ENCODE peak calls at places on chromosome 14, in six cellular contexts. One of them, this sample, is unnamed.

GRCh38 chr14:50647753-50648152 is 20.4 kb downstream of the SAV1 start:
- DNase-seq in GM13976: no peak
- DNase-seq in kidney glomerular epithelial cell: no peak
- DNase-seq in Calu3: no peak
- DNase-seq in NAMALWA: no peak
- DNase-seq in T-cell: no peak
- DNase-seq in this sample: no peak

GRCh38 chr14:99322731-99323599 is 51.0 kb upstream of the BCL11B start:
- DNase-seq in GM13976: peak; percentile 15
- DNase-seq in kidney glomerular epithelial cell: no peak
- DNase-seq in Calu3: no peak
- DNase-seq in NAMALWA: no peak
- DNase-seq in T-cell: no peak
- DNase-seq in this sample: no peak

GRCh38 chr14:106083082-106083481 is 556.7 kb downstream of the TMEM121 start:
- DNase-seq in GM13976: no peak
- DNase-seq in kidney glomerular epithelial cell: no peak
- DNase-seq in Calu3: no peak
- DNase-seq in NAMALWA: no peak
- DNase-seq in T-cell: no peak
- DNase-seq in this sample: no peak

GRCh38 chr14:106528717-106529116 is 1002.3 kb downstream of the TMEM121 start:
- DNase-seq in GM13976: no peak
- DNase-seq in kidney glomerular epithelial cell: no peak
- DNase-seq in Calu3: no peak
- DNase-seq in NAMALWA: no peak
- DNase-seq in T-cell: no peak
- DNase-seq in this sample: no peak

GRCh38 chr14:103539056-103539825 is 10.2 kb downstream of the TRMT61A start:
- DNase-seq in GM13976: no peak
- DNase-seq in kidney glomerular epithelial cell: no peak
- DNase-seq in Calu3: no peak
- DNase-seq in NAMALWA: no peak
- DNase-seq in T-cell: no peak
- DNase-seq in this sample: no peak

GRCh38 chr14:93967637-93968250 is 8.6 kb downstream of the ASB2 start:
- DNase-seq in GM13976: peak; percentile 83
- DNase-seq in kidney glomerular epithelial cell: no peak
- DNase-seq in Calu3: no peak
- DNase-seq in NAMALWA: peak; percentile 65
- DNase-seq in T-cell: no peak
- DNase-seq in this sample: no peak

GRCh38 chr14:101477648-101478047 is 83.6 kb upstream of the DIO3 start:
- DNase-seq in GM13976: no peak
- DNase-seq in kidney glomerular epithelial cell: peak; percentile 3
- DNase-seq in Calu3: no peak
- DNase-seq in NAMALWA: no peak
- DNase-seq in T-cell: no peak
- DNase-seq in this sample: no peak

GRCh38 chr14:100298551-100299237 is 7.5 kb downstream of the SLC25A29 start:
- DNase-seq in GM13976: no peak
- DNase-seq in kidney glomerular epithelial cell: no peak
- DNase-seq in Calu3: no peak
- DNase-seq in NAMALWA: peak; percentile 47
- DNase-seq in T-cell: no peak
- DNase-seq in this sample: no peak

GRCh38 chr14:49687942-49688700 is at the start of gene POLE2:
- DNase-seq in GM13976: peak; percentile 91
- DNase-seq in kidney glomerular epithelial cell: peak; percentile 59
- DNase-seq in Calu3: peak; percentile 83
- DNase-seq in NAMALWA: peak; percentile 67
- DNase-seq in T-cell: peak; percentile 53
- DNase-seq in this sample: peak; percentile 68

GRCh38 chr14:69260979-69261605 is 1.1 kb downstream of the GALNT16 start:
- DNase-seq in GM13976: peak; percentile 92
- DNase-seq in kidney glomerular epithelial cell: no peak
- DNase-seq in Calu3: peak; percentile 78
- DNase-seq in NAMALWA: peak; percentile 36
- DNase-seq in T-cell: no peak
- DNase-seq in this sample: peak; percentile 40

GRCh38 chr14:83816755-83817154 is 1713.2 kb upstream of the FLRT2 start:
- DNase-seq in GM13976: no peak
- DNase-seq in kidney glomerular epithelial cell: no peak
- DNase-seq in Calu3: no peak
- DNase-seq in NAMALWA: no peak
- DNase-seq in T-cell: no peak
- DNase-seq in this sample: no peak

GRCh38 chr14:23641915-23642588 is 5.9 kb downstream of the DHRS2 start:
- DNase-seq in GM13976: no peak
- DNase-seq in kidney glomerular epithelial cell: no peak
- DNase-seq in Calu3: no peak
- DNase-seq in NAMALWA: no peak
- DNase-seq in T-cell: no peak
- DNase-seq in this sample: no peak

GRCh38 chr14:40417777-40418401 is 985.7 kb upstream of the FBXO33 start:
- DNase-seq in GM13976: peak; percentile 17
- DNase-seq in kidney glomerular epithelial cell: peak; percentile 39
- DNase-seq in Calu3: no peak
- DNase-seq in NAMALWA: peak; percentile 55
- DNase-seq in T-cell: no peak
- DNase-seq in this sample: no peak

GRCh38 chr14:71403673-71404072 is 496.4 kb downstream of the PCNX1 start:
- DNase-seq in GM13976: no peak
- DNase-seq in kidney glomerular epithelial cell: no peak
- DNase-seq in Calu3: peak; percentile 29
- DNase-seq in NAMALWA: peak; percentile 46
- DNase-seq in T-cell: peak; percentile 24
- DNase-seq in this sample: no peak

GRCh38 chr14:27114180-27114579 is 516.3 kb upstream of the NOVA1 start:
- DNase-seq in GM13976: no peak
- DNase-seq in kidney glomerular epithelial cell: no peak
- DNase-seq in Calu3: no peak
- DNase-seq in NAMALWA: no peak
- DNase-seq in T-cell: no peak
- DNase-seq in this sample: no peak

This sample was measured in body of pancreas.